ENCODE peak calls at places on chromosomes 4 and X, in five cellular contexts. O is NCI-H345, M is substantia nigra, L is pons, G is Kasumi-1. P is an unnamed sample.

GRCh38 chr4:53801373-53801772 is 210.1 kb upstream of the LNX1 start:
- DNase-seq in O (no peak), M (no peak), L (no peak), G (no peak), P (no peak)

GRCh38 chr4:151688785-151689043 is 72.1 kb downstream of the GATB start:
- DNase-seq in O (no peak), M (no peak), L (no peak), G (no peak), P (no peak)

GRCh38 chr4:139535228-139535851 is 20.7 kb downstream of the SETD7 start:
- DNase-seq in O (no peak), M (no peak), L (no peak), G (no peak), P (no peak)

GRCh38 chr4:152328595-152328994 is 207.3 kb downstream of the FBXW7 start:
- DNase-seq in O (no peak), M (no peak), L (no peak), G (no peak), P (no peak)

GRCh38 chrX:133698298-133698697 is 283.0 kb upstream of the GPC4 start:
- DNase-seq in O (no peak), M (no peak), L (peak), G (no peak), P (no peak)

GRCh38 chrX:1011632-1012283 is 200.7 kb downstream of the CRLF2 start:
- DNase-seq in O (no peak), M (no peak), L (no peak), G (no peak), P (no peak)

GRCh38 chrX:45745479-45745878 is 544.8 kb upstream of the DIPK2B start:
- DNase-seq in O (no peak), M (no peak), L (no peak), G (no peak), P (no peak)

GRCh38 chr4:66853845-66854244 is 691.5 kb downstream of the CENPC start:
- DNase-seq in O (no peak), M (no peak), L (no peak), G (no peak), P (no peak)

GRCh38 chr4:189305500-189305899 is 635.2 kb upstream of the FRG1 start:
- DNase-seq in O (no peak), M (no peak), L (no peak), G (no peak), P (no peak)

GRCh38 chr4:25860586-25861421 is 2.0 kb downstream of the SEL1L3 start:
- DNase-seq in O (no peak), M (no peak), L (peak), G (peak), P (no peak)

GRCh38 chr4:57154191-57154590 is 44.0 kb upstream of the IGFBP7 start:
- DNase-seq in O (no peak), M (no peak), L (no peak), G (no peak), P (no peak)

GRCh38 chr4:26839534-26839951 is 21.1 kb upstream of the STIM2 start:
- DNase-seq in O (no peak), M (no peak), L (no peak), G (no peak), P (no peak)